ENCODE peak calls at places on chromosomes 6 and 20, in four cellular contexts. One of them, this sample, is unnamed.
A peak's percentile ranks its signal among the peaks of the same experiment; 100 is the strongest.

GRCh38 chr6:43947860-43948259 is 177.8 kb downstream of the VEGFA start:
- DNase-seq in body of pancreas: no peak
- DNase-seq in spleen: no peak
- DNase-seq in esophagus squamous epithelium: no peak
- DNase-seq in this sample: peak; percentile 22

GRCh38 chr20:420721-421574 is 12.8 kb downstream of the RBCK1 start:
- DNase-seq in body of pancreas: no peak
- DNase-seq in spleen: peak; percentile 86
- DNase-seq in esophagus squamous epithelium: no peak
- DNase-seq in this sample: no peak

GRCh38 chr20:20130399-20130798 is 78.1 kb downstream of the CFAP61 start:
- DNase-seq in body of pancreas: no peak
- DNase-seq in spleen: no peak
- DNase-seq in esophagus squamous epithelium: no peak
- DNase-seq in this sample: no peak

GRCh38 chr20:33773412-33774089 is 37.6 kb upstream of the CHMP4B start:
- DNase-seq in body of pancreas: no peak
- DNase-seq in spleen: no peak
- DNase-seq in esophagus squamous epithelium: no peak
- DNase-seq in this sample: no peak

GRCh38 chr20:37837934-37838333 is 65.0 kb upstream of the VSTM2L start:
- DNase-seq in body of pancreas: no peak
- DNase-seq in spleen: no peak
- DNase-seq in esophagus squamous epithelium: no peak
- DNase-seq in this sample: no peak

GRCh38 chr6:156427345-156427744 is 349.8 kb upstream of the ARID1B start:
- DNase-seq in body of pancreas: peak; percentile 16
- DNase-seq in spleen: no peak
- DNase-seq in esophagus squamous epithelium: no peak
- DNase-seq in this sample: no peak

GRCh38 chr6:152575186-152575585 is 62.0 kb downstream of the SYNE1 start:
- DNase-seq in body of pancreas: no peak
- DNase-seq in spleen: no peak
- DNase-seq in esophagus squamous epithelium: no peak
- DNase-seq in this sample: no peak

GRCh38 chr20:49446808-49447207 is 35.7 kb downstream of the KCNB1 start:
- DNase-seq in body of pancreas: peak; percentile 46
- DNase-seq in spleen: no peak
- DNase-seq in esophagus squamous epithelium: no peak
- DNase-seq in this sample: no peak

GRCh38 chr6:127518212-127518709 is 874 bp downstream of the MTCL3 start:
- DNase-seq in body of pancreas: no peak
- DNase-seq in spleen: no peak
- DNase-seq in esophagus squamous epithelium: no peak
- DNase-seq in this sample: no peak

GRCh38 chr20:43973671-43974450 is 59.2 kb downstream of the TOX2 start:
- DNase-seq in body of pancreas: no peak
- DNase-seq in spleen: no peak
- DNase-seq in esophagus squamous epithelium: no peak
- DNase-seq in this sample: peak; percentile 62

GRCh38 chr6:128209771-128210170 is 308.9 kb upstream of the THEMIS start:
- DNase-seq in body of pancreas: no peak
- DNase-seq in spleen: no peak
- DNase-seq in esophagus squamous epithelium: no peak
- DNase-seq in this sample: no peak

GRCh38 chr20:3786126-3786484 is 435 bp downstream of the CENPB start:
- DNase-seq in body of pancreas: peak; percentile 61
- DNase-seq in spleen: no peak
- DNase-seq in esophagus squamous epithelium: no peak
- DNase-seq in this sample: peak; percentile 79

DNA sequence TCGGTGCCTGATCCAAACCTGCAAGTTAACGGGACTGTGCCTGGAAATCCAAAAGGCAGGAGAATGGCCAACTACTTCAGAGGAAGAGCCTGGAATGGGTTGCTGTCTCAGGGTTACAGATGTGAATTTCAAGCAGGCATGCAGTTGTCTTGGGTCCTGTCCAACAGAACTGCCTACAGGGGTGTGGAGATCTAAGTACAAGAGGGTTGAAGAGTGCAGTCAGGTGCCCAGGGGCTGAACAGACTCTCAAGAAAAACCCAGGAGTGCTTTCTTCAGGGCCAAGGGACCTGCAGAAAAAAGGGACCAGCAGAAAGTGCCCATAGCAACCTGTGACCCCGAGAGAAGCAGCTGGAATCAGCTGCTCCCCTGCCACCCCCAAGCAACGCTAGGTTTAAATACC is 71.0 kb downstream of the PREP start:
- DNase-seq in body of pancreas: no peak
- DNase-seq in spleen: no peak
- DNase-seq in esophagus squamous epithelium: no peak
- DNase-seq in this sample: no peak
- H3K27ac ChIP-seq in body of pancreas: no peak overlapping the region
- H3K27ac ChIP-seq in spleen: no peak overlapping the region
- H3K27ac ChIP-seq in esophagus squamous epithelium: no peak overlapping the region
- H3K27ac ChIP-seq in this sample: no peak overlapping the region

GRCh38 chr6:20404641-20405032 is 3.0 kb downstream of the E2F3 start:
- DNase-seq in body of pancreas: peak; percentile 42
- DNase-seq in spleen: peak; percentile 78
- DNase-seq in esophagus squamous epithelium: peak; percentile 2
- DNase-seq in this sample: no peak

GRCh38 chr6:20402181-20403079 is 751 bp downstream of the E2F3 start:
- DNase-seq in body of pancreas: peak; percentile 34
- DNase-seq in spleen: peak; percentile 93
- DNase-seq in esophagus squamous epithelium: peak; percentile 34
- DNase-seq in this sample: no peak

GRCh38 chr6:20403080-20403765 is 1.5 kb downstream of the E2F3 start:
- DNase-seq in body of pancreas: peak; percentile 86
- DNase-seq in spleen: peak; percentile 99
- DNase-seq in esophagus squamous epithelium: peak; percentile 56
- DNase-seq in this sample: peak; percentile 89

GRCh38 chr6:20401403-20402180 is at the start of gene E2F3:
- DNase-seq in body of pancreas: peak; percentile 100
- DNase-seq in spleen: peak; percentile 98
- DNase-seq in esophagus squamous epithelium: peak; percentile 99
- DNase-seq in this sample: peak; percentile 100

GRCh38 chr6:20403766-20404640 is 2.3 kb downstream of the E2F3 start:
- DNase-seq in body of pancreas: peak; percentile 35
- DNase-seq in spleen: no peak
- DNase-seq in esophagus squamous epithelium: no peak
- DNase-seq in this sample: peak; percentile 81
- TF ChIP-seq POLR2A in body of pancreas: no peak
- TF ChIP-seq POLR2A in spleen: no peak
- TF ChIP-seq POLR2A in esophagus squamous epithelium: no peak
- TF ChIP-seq POLR2A in this sample: no peak

DNA sequence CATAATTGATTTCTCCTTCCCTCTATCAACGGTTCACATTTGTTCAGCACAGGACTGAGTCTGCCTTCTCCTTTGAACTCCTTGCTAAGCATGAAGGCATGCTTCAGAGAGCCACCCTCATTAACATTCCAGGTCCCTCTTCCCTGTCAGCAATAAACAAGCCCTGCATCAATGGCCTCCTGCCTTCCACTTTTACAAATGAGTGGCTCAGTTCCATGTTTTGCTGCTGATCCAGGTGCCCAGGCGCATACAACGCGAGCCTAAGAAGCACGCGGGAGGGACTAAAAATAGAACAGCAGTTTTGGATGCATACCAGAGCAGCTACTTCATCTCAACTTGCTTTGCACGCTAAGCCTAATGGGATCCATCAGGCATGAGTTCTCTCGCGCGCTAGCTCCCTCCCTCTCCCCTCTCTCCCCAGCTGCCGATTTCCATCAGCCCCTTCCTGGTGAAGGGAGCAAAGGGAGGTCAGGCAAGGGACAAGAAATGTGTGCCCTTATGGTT is 53.4 kb downstream of the TRAF3IP2 start:
- DNase-seq in body of pancreas: peak; percentile 91
- DNase-seq in spleen: no peak
- DNase-seq in esophagus squamous epithelium: no peak
- DNase-seq in this sample: no peak
- H3K4me3 ChIP-seq in body of pancreas: no peak overlapping the region
- H3K4me3 ChIP-seq in spleen: no peak overlapping the region
- H3K4me3 ChIP-seq in esophagus squamous epithelium: peak overlapping the region; percentile 31
- H3K4me3 ChIP-seq in this sample: no peak overlapping the region

GRCh38 chr20:62901891-62902290 is 24.4 kb downstream of the DIDO1 start:
- DNase-seq in body of pancreas: no peak
- DNase-seq in spleen: no peak
- DNase-seq in esophagus squamous epithelium: no peak
- DNase-seq in this sample: no peak

GRCh38 chr20:62899633-62900051 is 26.7 kb downstream of the DIDO1 start:
- DNase-seq in body of pancreas: no peak
- DNase-seq in spleen: no peak
- DNase-seq in esophagus squamous epithelium: no peak
- DNase-seq in this sample: no peak

GRCh38 chr20:62900052-62900691 is 26.1 kb downstream of the DIDO1 start:
- DNase-seq in body of pancreas: peak; percentile 75
- DNase-seq in spleen: peak; percentile 91
- DNase-seq in esophagus squamous epithelium: no peak
- DNase-seq in this sample: no peak

GRCh38 chr20:62898970-62899632 is 27.2 kb downstream of the DIDO1 start:
- DNase-seq in body of pancreas: no peak
- DNase-seq in spleen: no peak
- DNase-seq in esophagus squamous epithelium: no peak
- DNase-seq in this sample: no peak

DNA sequence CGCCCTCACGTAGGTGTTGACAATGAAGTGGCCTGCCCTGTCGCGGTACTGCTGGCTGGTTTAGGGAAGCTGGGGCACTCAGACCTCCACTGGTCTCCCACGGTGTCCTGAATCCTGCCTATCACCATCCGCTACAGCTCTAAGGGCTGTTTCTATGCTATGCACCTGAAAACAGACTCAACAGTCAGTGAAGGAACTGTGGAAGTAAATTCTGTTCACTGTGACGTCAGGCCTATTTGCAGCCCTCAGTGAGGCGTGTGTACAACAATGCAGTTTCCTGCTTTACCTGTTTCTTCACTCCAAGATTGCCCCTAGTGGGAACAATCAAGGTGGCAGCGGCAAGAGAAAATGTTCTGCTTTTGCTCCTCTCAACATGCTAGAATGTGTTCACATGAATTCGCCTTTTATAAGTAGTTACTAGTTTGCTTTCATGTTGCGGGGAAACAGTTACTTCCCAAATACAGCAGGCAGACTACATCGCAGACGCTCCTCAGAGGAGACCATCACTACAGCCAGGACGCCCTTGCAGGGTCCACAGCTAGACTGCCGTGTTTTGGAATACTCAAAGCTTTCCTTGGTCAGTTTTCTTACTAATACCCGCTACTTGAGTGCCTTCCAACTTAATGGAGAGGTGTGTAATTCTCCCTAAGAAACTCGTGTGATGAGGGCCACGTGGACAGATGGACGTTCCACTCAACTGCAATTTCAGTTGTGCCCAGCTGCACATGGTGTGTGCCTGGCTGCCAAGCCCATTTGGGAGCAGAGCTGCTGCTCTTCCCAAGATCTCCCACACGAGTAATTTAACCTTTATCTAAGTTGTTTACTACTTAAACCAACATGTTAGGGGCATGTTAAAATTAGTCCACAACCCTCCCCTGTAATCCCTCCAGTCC is 25.4 kb downstream of the DIDO1 start:
- DNase-seq in body of pancreas: peak; percentile 62
- DNase-seq in spleen: no peak
- DNase-seq in esophagus squamous epithelium: no peak
- DNase-seq in this sample: no peak
- H3K27ac ChIP-seq in body of pancreas: peak overlapping the region; percentile 69
- H3K27ac ChIP-seq in spleen: peak overlapping the region; percentile 53
- H3K27ac ChIP-seq in esophagus squamous epithelium: peak overlapping the region; percentile 82
- H3K27ac ChIP-seq in this sample: peak overlapping the region; percentile 40

DNA sequence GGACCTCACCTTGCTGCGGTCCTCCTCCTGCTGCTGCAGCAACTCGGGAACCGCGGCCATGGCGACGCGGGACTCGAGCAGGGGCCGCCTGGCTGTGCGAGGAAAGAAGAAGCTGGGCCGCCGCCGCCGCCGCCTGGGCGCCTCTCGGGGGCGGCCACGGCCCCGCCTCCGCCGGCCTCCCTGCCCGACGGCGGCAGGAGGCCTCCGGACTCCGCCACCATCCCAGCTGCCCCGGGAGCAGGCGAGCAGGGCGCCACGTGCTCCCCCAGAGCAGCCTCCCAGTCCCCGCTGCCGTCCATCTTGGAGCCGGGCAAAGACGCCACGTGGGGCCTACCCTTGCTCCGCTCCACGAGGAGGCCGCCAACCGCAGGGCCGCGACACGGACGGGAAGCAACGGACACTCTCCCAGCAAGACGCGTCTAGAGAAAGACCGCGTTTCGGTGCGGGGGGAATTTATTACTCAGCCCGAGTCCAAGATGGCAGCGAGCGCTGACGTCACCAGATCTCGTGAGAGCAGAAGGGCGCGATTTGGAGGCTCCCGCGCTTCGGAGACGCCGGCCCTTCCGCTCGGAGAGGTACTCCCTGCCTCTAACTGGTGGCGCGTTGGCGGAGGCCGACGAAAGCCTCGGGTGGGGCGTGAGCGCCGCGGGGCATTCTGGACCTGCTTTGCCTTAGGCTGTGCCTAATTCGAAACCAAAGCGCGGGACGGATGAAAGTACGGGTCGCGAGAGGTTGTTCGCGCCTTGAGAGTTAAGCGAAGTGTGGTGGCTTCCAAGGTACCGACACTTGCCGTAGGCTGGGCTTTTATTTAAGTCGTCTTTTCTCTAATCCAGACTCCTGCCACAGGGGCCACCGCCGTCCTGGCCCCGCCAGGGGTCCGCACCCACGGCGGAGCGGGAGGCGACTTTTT is at the start of the genes MGME1 and SNX5:
- DNase-seq in body of pancreas: peak; percentile 99
- DNase-seq in spleen: peak; percentile 100
- DNase-seq in esophagus squamous epithelium: peak; percentile 95
- DNase-seq in this sample: peak; percentile 99
- TF ChIP-seq POLR2A in body of pancreas: peak; percentile 55
- TF ChIP-seq POLR2A in spleen: peak; percentile 17
- TF ChIP-seq POLR2A in esophagus squamous epithelium: no peak
- TF ChIP-seq POLR2A in this sample: no peak

DNA sequence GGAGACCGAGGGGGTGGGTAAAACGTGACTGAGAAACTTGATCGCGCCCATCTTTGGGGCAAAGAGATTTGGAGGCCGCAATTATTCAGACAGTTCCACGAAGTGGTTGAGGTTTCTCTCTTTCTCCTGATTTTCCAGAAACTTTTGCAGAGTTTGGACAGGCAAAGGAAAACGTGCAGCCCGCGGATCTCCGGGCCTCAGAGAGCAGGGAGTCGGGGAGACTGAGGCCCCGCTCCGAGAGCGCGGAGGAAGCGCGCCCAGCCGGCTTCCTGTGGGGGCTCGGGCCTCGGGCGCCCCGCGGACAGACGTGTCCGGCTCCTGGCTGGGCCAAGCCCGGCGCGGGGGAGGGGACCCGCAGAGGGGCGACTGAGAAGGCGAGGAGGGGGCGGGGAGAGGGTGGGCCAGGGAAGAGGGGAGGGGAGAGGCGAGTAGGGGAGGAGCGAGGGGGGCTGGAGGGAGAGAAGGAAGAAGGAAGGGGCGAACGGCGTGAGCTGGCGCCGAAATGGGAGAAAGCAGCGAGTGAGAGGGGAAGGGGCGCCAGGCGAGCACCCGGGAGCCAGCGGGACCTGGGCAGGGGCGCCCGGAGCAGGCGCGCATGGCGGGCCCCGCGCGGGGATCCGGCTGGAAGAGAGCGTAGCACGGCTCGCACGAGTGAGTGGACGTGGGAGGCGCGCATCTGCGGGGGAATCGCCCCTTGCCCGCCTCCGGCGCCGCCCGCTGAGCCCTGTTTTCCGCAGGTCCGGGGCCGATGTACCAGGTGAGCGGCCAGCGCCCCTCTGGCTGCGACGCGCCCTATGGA is at the start of gene MDFI:
- DNase-seq in body of pancreas: no peak
- DNase-seq in spleen: peak; percentile 55
- DNase-seq in esophagus squamous epithelium: no peak
- DNase-seq in this sample: no peak
- H3K4me3 ChIP-seq in body of pancreas: peak within 1 kb of the TSS; percentile 7
- H3K4me3 ChIP-seq in spleen: peak within 1 kb of the TSS; percentile 42
- H3K4me3 ChIP-seq in esophagus squamous epithelium: peak within 1 kb of the TSS; percentile 77
- H3K4me3 ChIP-seq in this sample: peak within 1 kb of the TSS; percentile 60

This sample was measured in suprapubic skin.